ENCODE peak calls at places on chromosomes 12 and 14, in six cellular contexts. One of them, this sample, is unnamed.

GRCh38 chr12:54287316-54288157 is 7.0 kb downstream of the HNRNPA1 start:
- DNase-seq in PC-3: no peak
- DNase-seq in epithelial cell of esophagus: no peak
- DNase-seq in A549: no peak
- DNase-seq in cardiac muscle cell: no peak
- DNase-seq in GM13976: no peak
- DNase-seq in this sample: no peak

GRCh38 chr12:49664591-49665146 is 41.3 kb downstream of the PRPF40B start:
- DNase-seq in PC-3: peak; percentile 14
- DNase-seq in epithelial cell of esophagus: peak; percentile 23
- DNase-seq in A549: no peak
- DNase-seq in cardiac muscle cell: no peak
- DNase-seq in GM13976: no peak
- DNase-seq in this sample: peak; percentile 83

GRCh38 chr14:89185919-89186849 is 230.8 kb downstream of the FOXN3 start:
- DNase-seq in PC-3: peak; percentile 97
- DNase-seq in epithelial cell of esophagus: peak; percentile 98
- DNase-seq in A549: no peak
- DNase-seq in cardiac muscle cell: peak; percentile 43
- DNase-seq in GM13976: no peak
- DNase-seq in this sample: no peak

GRCh38 chr12:6949063-6949594 is 2.0 kb upstream of the PTPN6 start:
- DNase-seq in PC-3: no peak
- DNase-seq in epithelial cell of esophagus: no peak
- DNase-seq in A549: no peak
- DNase-seq in cardiac muscle cell: no peak
- DNase-seq in GM13976: no peak
- DNase-seq in this sample: peak; percentile 62

GRCh38 chr12:58117201-58117600 is 175.8 kb downstream of the ATP23 start:
- DNase-seq in PC-3: no peak
- DNase-seq in epithelial cell of esophagus: no peak
- DNase-seq in A549: no peak
- DNase-seq in cardiac muscle cell: no peak
- DNase-seq in GM13976: no peak
- DNase-seq in this sample: no peak

GRCh38 chr12:92467886-92468285 is 234.9 kb upstream of the PLEKHG7 start:
- DNase-seq in PC-3: peak; percentile 4
- DNase-seq in epithelial cell of esophagus: peak; percentile 52
- DNase-seq in A549: no peak
- DNase-seq in cardiac muscle cell: no peak
- DNase-seq in GM13976: no peak
- DNase-seq in this sample: peak; percentile 78

GRCh38 chr14:97456497-97456896 is 659.3 kb downstream of the VRK1 start:
- DNase-seq in PC-3: no peak
- DNase-seq in epithelial cell of esophagus: no peak
- DNase-seq in A549: no peak
- DNase-seq in cardiac muscle cell: no peak
- DNase-seq in GM13976: no peak
- DNase-seq in this sample: no peak

GRCh38 chr12:22230280-22230794 is 104.2 kb downstream of the ST8SIA1 start:
- DNase-seq in PC-3: peak; percentile 14
- DNase-seq in epithelial cell of esophagus: peak; percentile 20
- DNase-seq in A549: peak; percentile 24
- DNase-seq in cardiac muscle cell: no peak
- DNase-seq in GM13976: no peak
- DNase-seq in this sample: no peak

GRCh38 chr14:104610749-104611310 is 6.3 kb upstream of the TMEM179 start:
- DNase-seq in PC-3: no peak
- DNase-seq in epithelial cell of esophagus: no peak
- DNase-seq in A549: no peak
- DNase-seq in cardiac muscle cell: no peak
- DNase-seq in GM13976: no peak
- DNase-seq in this sample: no peak

GRCh38 chr14:44961151-44961729 is 507 bp downstream of the KLHL28 start:
- DNase-seq in PC-3: peak; percentile 57
- DNase-seq in epithelial cell of esophagus: peak; percentile 62
- DNase-seq in A549: peak; percentile 66
- DNase-seq in cardiac muscle cell: peak; percentile 78
- DNase-seq in GM13976: peak; percentile 48
- DNase-seq in this sample: peak; percentile 66

GRCh38 chr14:44960646-44961045 is 1.1 kb downstream of the KLHL28 start:
- DNase-seq in PC-3: no peak
- DNase-seq in epithelial cell of esophagus: no peak
- DNase-seq in A549: no peak
- DNase-seq in cardiac muscle cell: no peak
- DNase-seq in GM13976: no peak
- DNase-seq in this sample: no peak

GRCh38 chr14:44963775-44964380 is 1.9 kb downstream of the TOGARAM1 start:
- DNase-seq in PC-3: peak; percentile 33
- DNase-seq in epithelial cell of esophagus: peak; percentile 13
- DNase-seq in A549: no peak
- DNase-seq in cardiac muscle cell: no peak
- DNase-seq in GM13976: no peak
- DNase-seq in this sample: peak; percentile 19

GRCh38 chr14:44961730-44962572 is at the start of the genes KLHL28 and TOGARAM1:
- DNase-seq in PC-3: peak; percentile 100
- DNase-seq in epithelial cell of esophagus: peak; percentile 100
- DNase-seq in A549: peak; percentile 97
- DNase-seq in cardiac muscle cell: peak; percentile 100
- DNase-seq in GM13976: peak; percentile 93
- DNase-seq in this sample: peak; percentile 99

DNA sequence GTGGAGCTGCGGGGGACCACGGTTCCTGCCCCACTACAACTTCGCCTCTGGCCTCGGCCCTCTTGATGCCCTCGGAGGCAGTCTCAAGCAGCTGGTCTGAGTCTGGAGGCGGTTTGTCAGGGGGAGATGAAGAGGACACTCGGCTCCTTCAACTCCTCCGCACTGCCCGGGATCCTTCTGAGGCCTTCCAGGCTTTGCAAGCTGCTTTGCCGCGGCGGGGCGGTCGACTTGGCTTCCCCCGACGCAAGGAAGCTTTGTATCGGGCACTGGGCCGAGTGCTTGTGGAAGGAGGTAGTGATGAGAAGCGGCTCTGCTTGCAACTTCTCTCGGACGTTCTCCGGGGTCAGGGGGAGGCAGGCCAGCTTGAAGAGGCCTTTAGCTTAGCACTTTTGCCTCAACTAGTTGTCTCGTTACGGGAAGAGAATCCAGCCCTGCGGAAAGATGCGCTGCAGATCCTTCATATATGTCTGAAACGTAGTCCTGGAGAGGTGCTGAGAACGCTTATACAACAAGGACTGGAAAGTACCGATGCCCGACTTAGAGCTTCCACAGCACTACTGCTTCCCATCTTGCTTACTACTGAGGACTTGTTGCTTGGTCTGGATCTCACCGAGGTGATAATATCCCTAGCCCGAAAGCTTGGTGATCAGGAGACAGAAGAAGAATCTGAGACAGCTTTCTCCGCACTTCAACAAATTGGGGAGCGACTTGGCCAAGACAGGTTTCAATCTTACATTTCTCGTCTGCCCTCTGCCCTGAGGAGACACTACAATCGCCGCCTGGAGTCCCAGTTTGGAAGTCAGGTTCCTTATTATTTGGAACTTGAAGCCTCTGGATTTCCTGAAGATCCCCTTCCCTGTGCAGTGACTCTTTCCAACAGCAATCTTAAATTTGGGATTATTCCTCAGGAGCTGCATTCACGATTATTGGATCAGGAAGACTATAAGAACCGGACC is 861 bp downstream of the TOGARAM1 start:
- DNase-seq in PC-3: peak; percentile 33
- DNase-seq in epithelial cell of esophagus: peak; percentile 49
- DNase-seq in A549: no peak
- DNase-seq in cardiac muscle cell: peak; percentile 70
- DNase-seq in GM13976: no peak
- DNase-seq in this sample: peak; percentile 57
- TF ChIP-seq CTCF in PC-3: no peak
- TF ChIP-seq CTCF in epithelial cell of esophagus: no peak
- TF ChIP-seq CTCF in A549: no peak
- TF ChIP-seq CTCF in cardiac muscle cell: no peak
- TF ChIP-seq CTCF in GM13976: no peak
- TF ChIP-seq CTCF in this sample: no peak

GRCh38 chr12:126349383-126349782 is 1284.1 kb downstream of the AACS start:
- DNase-seq in PC-3: no peak
- DNase-seq in epithelial cell of esophagus: no peak
- DNase-seq in A549: no peak
- DNase-seq in cardiac muscle cell: no peak
- DNase-seq in GM13976: no peak
- DNase-seq in this sample: no peak

GRCh38 chr12:126346087-126346486 is 1280.9 kb downstream of the AACS start:
- DNase-seq in PC-3: no peak
- DNase-seq in epithelial cell of esophagus: no peak
- DNase-seq in A549: no peak
- DNase-seq in cardiac muscle cell: no peak
- DNase-seq in GM13976: no peak
- DNase-seq in this sample: no peak

GRCh38 chr12:126342866-126343265 is 1277.6 kb downstream of the AACS start:
- DNase-seq in PC-3: no peak
- DNase-seq in epithelial cell of esophagus: no peak
- DNase-seq in A549: no peak
- DNase-seq in cardiac muscle cell: no peak
- DNase-seq in GM13976: no peak
- DNase-seq in this sample: no peak

GRCh38 chr12:126343352-126343751 is 1278.1 kb downstream of the AACS start:
- DNase-seq in PC-3: no peak
- DNase-seq in epithelial cell of esophagus: no peak
- DNase-seq in A549: no peak
- DNase-seq in cardiac muscle cell: no peak
- DNase-seq in GM13976: no peak
- DNase-seq in this sample: no peak

GRCh38 chr12:126347421-126347820 is 1282.2 kb downstream of the AACS start:
- DNase-seq in PC-3: no peak
- DNase-seq in epithelial cell of esophagus: no peak
- DNase-seq in A549: no peak
- DNase-seq in cardiac muscle cell: no peak
- DNase-seq in GM13976: no peak
- DNase-seq in this sample: no peak
- TF ChIP-seq CTCF in PC-3: peak; percentile 42
- TF ChIP-seq CTCF in epithelial cell of esophagus: no peak
- TF ChIP-seq CTCF in A549: no peak
- TF ChIP-seq CTCF in cardiac muscle cell: no peak
- TF ChIP-seq CTCF in GM13976: no peak
- TF ChIP-seq CTCF in this sample: no peak

DNA sequence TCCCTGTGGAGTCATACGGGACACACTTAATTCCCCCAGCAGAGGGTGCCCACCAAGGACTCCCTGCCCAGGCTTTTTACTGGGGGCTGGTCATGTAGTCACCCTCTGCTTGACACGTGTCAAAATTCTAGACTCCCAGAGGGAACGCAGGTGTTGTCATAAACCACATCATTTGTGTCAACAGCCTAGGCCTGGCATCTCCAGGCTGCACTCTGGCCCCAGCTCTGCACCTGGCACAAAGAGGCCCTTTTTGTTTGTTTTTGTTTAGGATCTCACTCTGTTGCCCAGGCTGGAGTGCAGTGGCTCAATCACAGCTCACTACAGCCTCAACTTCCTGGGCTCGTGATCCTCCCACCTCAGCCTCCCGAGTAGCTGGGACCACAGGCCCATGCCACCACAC is 21.1 kb downstream of the BRI3BP start:
- DNase-seq in PC-3: no peak
- DNase-seq in epithelial cell of esophagus: no peak
- DNase-seq in A549: no peak
- DNase-seq in cardiac muscle cell: no peak
- DNase-seq in GM13976: no peak
- DNase-seq in this sample: no peak
- TF ChIP-seq CTCF in PC-3: no peak
- TF ChIP-seq CTCF in epithelial cell of esophagus: no peak
- TF ChIP-seq CTCF in A549: no peak
- TF ChIP-seq CTCF in cardiac muscle cell: no peak
- TF ChIP-seq CTCF in GM13976: no peak
- TF ChIP-seq CTCF in this sample: no peak

DNA sequence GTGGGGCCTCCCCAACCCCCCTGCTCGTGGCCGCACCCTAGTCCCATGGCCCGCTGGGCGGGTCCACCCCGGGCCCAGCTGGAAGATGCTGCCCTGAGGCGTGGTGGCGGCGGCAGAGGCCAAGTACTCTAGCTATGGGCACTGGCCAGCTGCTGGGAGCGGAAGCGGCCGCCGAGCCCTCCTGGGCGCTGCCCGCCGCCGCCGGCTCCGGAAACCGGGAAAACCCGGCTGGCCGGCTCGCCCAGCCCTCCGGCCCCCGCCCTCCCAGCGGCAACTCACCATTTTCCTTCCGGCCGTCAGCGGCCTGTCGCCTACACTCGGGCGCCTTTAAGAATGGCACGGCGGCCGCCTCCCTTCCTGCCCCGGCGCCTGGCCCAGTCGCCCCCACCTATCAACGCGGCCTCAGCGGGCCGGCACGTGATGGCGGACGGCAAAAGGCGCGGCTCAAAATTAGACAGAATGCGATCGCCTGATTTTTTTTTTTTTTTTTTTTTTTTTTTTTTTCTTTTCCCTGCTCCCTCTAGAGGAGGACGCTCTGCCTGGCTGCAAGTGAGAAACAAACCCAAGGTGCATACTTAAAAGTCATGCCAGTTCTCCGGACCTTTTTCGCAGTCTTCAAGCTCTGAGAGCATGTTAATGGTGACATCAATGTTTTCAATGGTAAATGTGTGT is at the start of gene GMFB:
- DNase-seq in PC-3: peak; percentile 99
- DNase-seq in epithelial cell of esophagus: peak; percentile 97
- DNase-seq in A549: peak; percentile 79
- DNase-seq in cardiac muscle cell: peak; percentile 97
- DNase-seq in GM13976: peak; percentile 94
- DNase-seq in this sample: peak; percentile 97
- TF ChIP-seq CTCF in PC-3: peak; percentile 68
- TF ChIP-seq CTCF in epithelial cell of esophagus: peak; percentile 67
- TF ChIP-seq CTCF in A549: peak; percentile 37
- TF ChIP-seq CTCF in cardiac muscle cell: peak; percentile 61
- TF ChIP-seq CTCF in GM13976: peak; percentile 26
- TF ChIP-seq CTCF in this sample: peak; percentile 29

GRCh38 chr14:59308706-59309105 is 120.2 kb downstream of the DAAM1 start:
- DNase-seq in PC-3: no peak
- DNase-seq in epithelial cell of esophagus: no peak
- DNase-seq in A549: no peak
- DNase-seq in cardiac muscle cell: peak; percentile 63
- DNase-seq in GM13976: no peak
- DNase-seq in this sample: no peak
- TF ChIP-seq CTCF in PC-3: no peak
- TF ChIP-seq CTCF in epithelial cell of esophagus: no peak
- TF ChIP-seq CTCF in A549: no peak
- TF ChIP-seq CTCF in cardiac muscle cell: no peak
- TF ChIP-seq CTCF in GM13976: no peak
- TF ChIP-seq CTCF in this sample: no peak

GRCh38 chr12:100166232-100166631 is 23.6 kb upstream of the BLTP3B start:
- DNase-seq in PC-3: no peak
- DNase-seq in epithelial cell of esophagus: no peak
- DNase-seq in A549: no peak
- DNase-seq in cardiac muscle cell: no peak
- DNase-seq in GM13976: no peak
- DNase-seq in this sample: no peak

GRCh38 chr12:100164153-100164704 is 21.6 kb upstream of the BLTP3B start:
- DNase-seq in PC-3: no peak
- DNase-seq in epithelial cell of esophagus: no peak
- DNase-seq in A549: no peak
- DNase-seq in cardiac muscle cell: no peak
- DNase-seq in GM13976: no peak
- DNase-seq in this sample: no peak

GRCh38 chr12:100165356-100165755 is 22.7 kb upstream of the BLTP3B start:
- DNase-seq in PC-3: no peak
- DNase-seq in epithelial cell of esophagus: no peak
- DNase-seq in A549: no peak
- DNase-seq in cardiac muscle cell: no peak
- DNase-seq in GM13976: no peak
- DNase-seq in this sample: no peak

GRCh38 chr12:100159391-100160104 is 16.9 kb upstream of the BLTP3B start:
- DNase-seq in PC-3: no peak
- DNase-seq in epithelial cell of esophagus: no peak
- DNase-seq in A549: no peak
- DNase-seq in cardiac muscle cell: no peak
- DNase-seq in GM13976: no peak
- DNase-seq in this sample: no peak

GRCh38 chr12:100163416-100164152 is 20.9 kb upstream of the BLTP3B start:
- DNase-seq in PC-3: peak; percentile 89
- DNase-seq in epithelial cell of esophagus: peak; percentile 77
- DNase-seq in A549: peak; percentile 96
- DNase-seq in cardiac muscle cell: peak; percentile 64
- DNase-seq in GM13976: peak; percentile 73
- DNase-seq in this sample: peak; percentile 85
- TF ChIP-seq CTCF in PC-3: peak; percentile 39
- TF ChIP-seq CTCF in epithelial cell of esophagus: peak; percentile 27
- TF ChIP-seq CTCF in A549: no peak
- TF ChIP-seq CTCF in cardiac muscle cell: peak; percentile 13
- TF ChIP-seq CTCF in GM13976: no peak
- TF ChIP-seq CTCF in this sample: peak; percentile 21